ENCODE peak calls at places on chromosomes 7 and 10, in six cellular contexts. E, J, G, Q, M and S are unnamed samples.

GRCh38 chr7:75993689-75994387 is 557 bp downstream of the TMEM120A start:
- DNase-seq in Q (peak; percentile 42), M (no peak), G (no peak), J (peak; percentile 48), E (no peak), S (peak; percentile 71)

GRCh38 chr7:139914306-139914747 is 85.3 kb downstream of the TBXAS1 start:
- DNase-seq in M (no peak), G (no peak), E (no peak), Q (no peak), J (peak; percentile 72), S (peak; percentile 39)

GRCh38 chr7:121401896-121402295 is 5.8 kb upstream of the FAM3C start:
- DNase-seq in G (no peak), M (no peak), Q (peak; percentile 7), E (no peak), J (no peak), S (no peak)

GRCh38 chr7:118195837-118196474 is 12.0 kb downstream of the LSM8 start:
- DNase-seq in G (peak; percentile 19), J (peak; percentile 77), Q (no peak), M (peak; percentile 69), E (peak; percentile 46), S (peak; percentile 71)

GRCh38 chr7:147885906-147886305 is 704.7 kb upstream of the C7orf33 start:
- DNase-seq in M (no peak), G (no peak), Q (no peak), J (no peak), E (no peak), S (no peak)

GRCh38 chr10:119686465-119687191 is 35.4 kb downstream of the BAG3 start:
- DNase-seq in G (peak; percentile 54), M (peak; percentile 38), J (peak; percentile 92), E (no peak), Q (peak; percentile 56), S (peak; percentile 97)

GRCh38 chr10:118544401-118544948 is 51.0 kb downstream of the PRLHR start:
- DNase-seq in E (no peak), J (no peak), M (no peak), G (no peak), Q (no peak), S (no peak)

GRCh38 chr7:99090811-99091582 is 52.9 kb downstream of the SMURF1 start:
- DNase-seq in G (no peak), Q (no peak), M (no peak), J (no peak), E (peak; percentile 56), S (no peak)

GRCh38 chr7:74625446-74625845 is 32.1 kb upstream of the GTF2I start:
- DNase-seq in E (no peak), G (no peak), M (no peak), Q (no peak), J (peak; percentile 76), S (no peak)

GRCh38 chr10:122287584-122287983 is 16.5 kb downstream of the BTBD16 start:
- DNase-seq in E (no peak), G (no peak), Q (no peak), M (no peak), J (no peak), S (no peak)